ENCODE peak calls at places on chromosomes 2 and 18, in five cellular contexts. M, Q, L, Y and T are unnamed samples.
A peak's percentile ranks its signal among the peaks of the same experiment; 100 is the strongest.

GRCh38 chr2:144445196-144445595 is 74.7 kb downstream of the ZEB2 start:
- DNase-seq in M (no peak), Q (no peak), L (no peak), Y (no peak), T (no peak)

GRCh38 chr18:25146113-25146512 is 205.9 kb downstream of the ZNF521 start:
- DNase-seq in M (no peak), Q (no peak), L (no peak), Y (no peak), T (no peak)

GRCh38 chr2:187658952-187659525 is 104.8 kb upstream of the TFPI start:
- DNase-seq in M (no peak), Q (no peak), L (no peak), Y (peak; percentile 21), T (no peak)

GRCh38 chr2:46179037-46179621 is 118.1 kb upstream of the EPAS1 start:
- DNase-seq in M (no peak), Q (peak; percentile 89), L (no peak), Y (no peak), T (no peak)

GRCh38 chr2:117979911-117980341 is 33.9 kb downstream of the CCDC93 start:
- DNase-seq in M (no peak), Q (no peak), L (no peak), Y (peak; percentile 50), T (no peak)

GRCh38 chr2:173955867-173956266 is 9.3 kb downstream of the SP3 start:
- DNase-seq in M (no peak), Q (no peak), L (no peak), Y (no peak), T (no peak)

GRCh38 chr18:9734189-9734588 is 26.1 kb downstream of the RAB31 start:
- DNase-seq in M (no peak), Q (no peak), L (no peak), Y (no peak), T (no peak)

GRCh38 chr18:12946549-12947354 is 1.1 kb upstream of the SEH1L start:
- DNase-seq in M (no peak), Q (peak; percentile 84), L (no peak), Y (peak; percentile 52), T (peak; percentile 41)

GRCh38 chr2:72367530-72368225 is 220.0 kb upstream of the CYP26B1 start:
- DNase-seq in M (no peak), Q (no peak), L (no peak), Y (no peak), T (no peak)

GRCh38 chr2:105405291-105405690 is 6.4 kb upstream of the FHL2 start:
- DNase-seq in M (no peak), Q (no peak), L (no peak), Y (no peak), T (no peak)

GRCh38 chr18:22332590-22332989 is 85.1 kb downstream of the CTAGE1 start:
- DNase-seq in M (no peak), Q (no peak), L (no peak), Y (peak; percentile 16), T (no peak)

GRCh38 chr2:10161206-10161931 is 38.8 kb downstream of the RRM2 start:
- DNase-seq in M (no peak), Q (no peak), L (no peak), Y (no peak), T (no peak)

GRCh38 chr2:117618607-117619006 is 195.9 kb upstream of the DDX18 start:
- DNase-seq in M (no peak), Q (no peak), L (no peak), Y (no peak), T (no peak)

GRCh38 chr2:201768918-201769317 is 11.8 kb downstream of the ALS2 start:
- DNase-seq in M (no peak), Q (no peak), L (no peak), Y (no peak), T (no peak)

GRCh38 chr2:126657636-126658315 is 1.8 kb downstream of the GYPC start:
- DNase-seq in M (peak; percentile 77), Q (peak; percentile 95), L (peak; percentile 51), Y (peak; percentile 93), T (peak; percentile 87)

GRCh38 chr2:199581935-199582336 is 124.2 kb upstream of the SATB2 start:
- DNase-seq in M (no peak), Q (no peak), L (no peak), Y (no peak), T (no peak)